ENCODE peak calls at places on chromosomes 12 and 14, in four cellular contexts. N is GM06990, G is AG04450, Z is brain microvascular endothelial cell. C is an unnamed sample.

GRCh38 chr14:91114079-91115065 is 499 bp downstream of the DGLUCY start:
- DNase-seq in G (no peak), N (peak; percentile 83), Z (peak; percentile 76), C (peak; percentile 32)

GRCh38 chr14:102390064-102390463 is 27.3 kb downstream of the TECPR2 start:
- DNase-seq in G (no peak), Z (no peak), N (no peak), C (no peak)

GRCh38 chr14:72023128-72024042 is 91.2 kb downstream of the RGS6 start:
- DNase-seq in Z (no peak), N (peak; percentile 53), G (no peak), C (no peak)

GRCh38 chr14:61544448-61545202 is 150.7 kb upstream of the HIF1A start:
- DNase-seq in G (no peak), Z (no peak), N (no peak), C (no peak)

GRCh38 chr12:12305568-12306300 is 38.9 kb upstream of the LRP6 start:
- DNase-seq in N (no peak), G (no peak), Z (no peak), C (no peak)

GRCh38 chr14:92586001-92586947 is 72.7 kb downstream of the RIN3 start:
- DNase-seq in Z (peak; percentile 90), G (peak; percentile 85), N (peak; percentile 46), C (no peak)

GRCh38 chr12:113762155-113762848 is 203.8 kb downstream of the RBM19 start:
- DNase-seq in N (no peak), G (no peak), Z (no peak), C (no peak)

GRCh38 chr12:50192908-50193307 is 25.7 kb upstream of the CERS5 start:
- DNase-seq in N (no peak), Z (no peak), G (peak; percentile 53), C (no peak)

GRCh38 chr14:59362533-59362932 is 102.6 kb downstream of the GPR135 start:
- DNase-seq in G (no peak), N (no peak), Z (peak; percentile 60), C (no peak)

GRCh38 chr14:85319998-85320397 is 209.9 kb upstream of the FLRT2 start:
- DNase-seq in G (no peak), N (no peak), Z (peak; percentile 26), C (no peak)

GRCh38 chr14:31529053-31529452 is 32.2 kb upstream of the NUBPL start:
- DNase-seq in N (no peak), Z (peak; percentile 26), G (no peak), C (no peak)

GRCh38 chr12:6956332-6956727 is 5.2 kb downstream of the PTPN6 start:
- DNase-seq in Z (no peak), N (no peak), G (no peak), C (no peak)

GRCh38 chr14:96638041-96638855 is 136.1 kb downstream of the PAPOLA start:
- DNase-seq in N (no peak), Z (no peak), G (no peak), C (no peak)

GRCh38 chr12:47767197-47767724 is 5.8 kb upstream of the SLC48A1 start:
- DNase-seq in N (no peak), Z (no peak), G (no peak), C (peak; percentile 76)

GRCh38 chr12:54145844-54146243 is 42.9 kb downstream of the SMUG1 start:
- DNase-seq in G (no peak), N (no peak), Z (no peak), C (no peak)

GRCh38 chr12:54146506-54147145 is 42.2 kb downstream of the SMUG1 start:
- DNase-seq in N (no peak), Z (no peak), G (no peak), C (no peak)

GRCh38 chr12:54147606-54148005 is 41.2 kb downstream of the SMUG1 start:
- DNase-seq in Z (no peak), G (no peak), N (no peak), C (no peak)

GRCh38 chr12:54147186-54147585 is 41.6 kb downstream of the SMUG1 start:
- DNase-seq in G (no peak), N (no peak), Z (no peak), C (no peak)

GRCh38 chr12:54148560-54149439 is 40.0 kb downstream of the SMUG1 start:
- DNase-seq in G (no peak), Z (no peak), N (no peak), C (no peak)
- H3K27me3 ChIP-seq in G (peaks cover 32% of the 10 kb centered on the region), Z (peaks cover 13% of the 10 kb centered on the region), N (no peaks in the 10 kb centered on the region), C (peaks cover 41% of the 10 kb centered on the region)

GRCh38 chr14:69543341-69544249 is 31.1 kb downstream of the CCDC177 start:
- DNase-seq in G (peak; percentile 69), N (no peak), Z (peak; percentile 88), C (no peak)

GRCh38 chr14:69542311-69542710 is 32.4 kb downstream of the CCDC177 start:
- DNase-seq in Z (no peak), N (no peak), G (no peak), C (no peak)

GRCh38 chr14:69548566-69548965 is 26.1 kb downstream of the CCDC177 start:
- DNase-seq in N (no peak), G (no peak), Z (no peak), C (no peak)

GRCh38 chr14:69553221-69553620 is 21.4 kb downstream of the CCDC177 start:
- DNase-seq in G (peak; percentile 16), Z (peak; percentile 51), N (no peak), C (no peak)

DNA sequence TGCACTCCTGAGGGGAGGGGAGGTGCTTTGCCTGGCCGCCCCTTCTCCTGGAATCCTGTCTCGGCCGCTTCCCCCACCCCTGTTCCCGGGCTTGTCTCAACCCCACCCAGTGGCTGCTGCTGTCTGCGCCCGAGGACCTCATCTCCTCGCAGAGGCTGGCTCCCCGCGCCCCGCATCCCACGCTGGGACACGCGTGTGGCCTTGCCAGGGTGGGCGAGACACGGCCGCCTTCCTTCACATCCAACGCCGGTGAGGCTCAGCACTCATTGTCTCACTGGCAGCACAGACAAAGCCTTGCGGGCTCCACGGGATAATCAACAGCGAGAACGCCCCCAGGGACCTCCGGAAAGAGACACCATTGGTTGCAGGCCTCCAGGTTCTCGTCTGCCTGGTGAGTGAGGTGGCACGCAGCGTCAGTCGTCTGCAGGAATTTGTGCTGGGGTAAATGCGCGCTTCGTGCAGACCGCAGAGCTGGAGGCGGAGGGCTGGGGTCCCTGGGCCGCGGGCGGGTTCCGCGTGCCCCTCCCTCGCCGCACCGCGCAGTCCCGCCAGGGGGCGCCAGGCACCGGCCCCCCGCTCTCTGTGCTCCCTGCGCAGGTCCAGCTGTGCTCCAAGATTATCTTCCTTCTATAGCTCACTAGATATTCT is 26.8 kb downstream of the CCDC177 start:
- DNase-seq in G (no peak), N (peak; percentile 18), Z (peak; percentile 14), C (no peak)
- TF ChIP-seq CTCF in G (peak; percentile 62), N (peak; percentile 42), Z (peak; percentile 64), C (peak; percentile 37)

DNA sequence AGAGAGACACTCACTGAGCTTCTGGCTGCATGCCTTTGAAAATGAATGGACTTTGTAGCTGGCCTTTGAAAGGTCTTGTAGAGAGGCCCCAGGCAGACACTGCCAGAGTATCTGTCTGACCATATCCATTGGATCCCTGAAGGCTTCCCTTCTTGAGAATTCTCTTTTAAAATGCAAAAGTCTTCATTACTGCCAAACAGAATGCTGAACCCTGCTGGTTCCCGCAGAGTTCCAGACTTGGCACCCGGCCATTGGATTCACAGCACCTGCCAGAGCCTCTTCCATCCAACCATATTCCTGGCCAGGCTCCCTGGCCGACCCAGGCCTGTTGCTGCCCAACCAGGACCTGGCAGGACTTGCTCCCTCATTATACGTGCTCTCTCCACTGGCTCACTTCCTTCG is 182.5 kb downstream of the GXYLT1 start:
- DNase-seq in G (no peak), Z (no peak), N (no peak), C (no peak)
- H3K27me3 ChIP-seq in G (no peaks in the 10 kb centered on the region), Z (no peaks in the 10 kb centered on the region), N (no peaks in the 10 kb centered on the region), C (no peaks in the 10 kb centered on the region)

DNA sequence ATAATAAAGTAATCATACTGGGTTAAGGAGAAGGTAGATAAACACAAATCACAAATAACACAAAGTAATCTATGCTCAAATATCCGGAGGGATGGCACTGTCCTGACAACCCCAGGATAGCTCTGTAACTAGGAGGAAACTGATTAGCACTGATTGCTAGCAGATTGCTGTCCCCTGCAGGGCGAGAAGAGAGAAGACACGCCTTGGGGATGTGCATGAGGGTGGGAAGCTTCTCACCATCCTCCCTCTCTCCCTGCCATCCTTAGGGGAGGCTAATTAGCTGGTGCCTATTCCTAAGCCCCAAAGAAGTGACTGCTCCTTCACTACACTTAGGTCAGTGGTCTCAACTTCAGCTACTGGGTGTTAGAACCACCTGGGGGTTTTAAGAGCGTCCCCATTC is 27.0 kb upstream of the TMEM260 start:
- DNase-seq in G (no peak), Z (no peak), N (no peak), C (no peak)
- TF ChIP-seq CTCF in G (no peak), Z (no peak), N (peak; percentile 11), C (no peak)

GRCh38 chr12:57766464-57767311 is at the start of gene CYP27B1:
- DNase-seq in N (no peak), Z (no peak), G (no peak), C (no peak)

GRCh38 chr12:57763881-57764661 is 2.8 kb downstream of the CYP27B1 start:
- DNase-seq in Z (no peak), N (no peak), G (no peak), C (no peak)

GRCh38 chr12:57765003-57765697 is 1.7 kb downstream of the CYP27B1 start:
- DNase-seq in Z (no peak), N (peak; percentile 55), G (no peak), C (peak; percentile 39)

GRCh38 chr12:57765698-57766463 is 997 bp downstream of the CYP27B1 start:
- DNase-seq in N (no peak), G (no peak), Z (no peak), C (no peak)

GRCh38 chr12:57764662-57765002 is 2.2 kb downstream of the CYP27B1 start:
- DNase-seq in G (no peak), Z (no peak), N (no peak), C (no peak)
- H3K27me3 ChIP-seq in G (peaks cover 40% of the 10 kb centered on the region), Z (peaks cover 27% of the 10 kb centered on the region), N (no peaks in the 10 kb centered on the region), C (peaks cover 31% of the 10 kb centered on the region)

DNA sequence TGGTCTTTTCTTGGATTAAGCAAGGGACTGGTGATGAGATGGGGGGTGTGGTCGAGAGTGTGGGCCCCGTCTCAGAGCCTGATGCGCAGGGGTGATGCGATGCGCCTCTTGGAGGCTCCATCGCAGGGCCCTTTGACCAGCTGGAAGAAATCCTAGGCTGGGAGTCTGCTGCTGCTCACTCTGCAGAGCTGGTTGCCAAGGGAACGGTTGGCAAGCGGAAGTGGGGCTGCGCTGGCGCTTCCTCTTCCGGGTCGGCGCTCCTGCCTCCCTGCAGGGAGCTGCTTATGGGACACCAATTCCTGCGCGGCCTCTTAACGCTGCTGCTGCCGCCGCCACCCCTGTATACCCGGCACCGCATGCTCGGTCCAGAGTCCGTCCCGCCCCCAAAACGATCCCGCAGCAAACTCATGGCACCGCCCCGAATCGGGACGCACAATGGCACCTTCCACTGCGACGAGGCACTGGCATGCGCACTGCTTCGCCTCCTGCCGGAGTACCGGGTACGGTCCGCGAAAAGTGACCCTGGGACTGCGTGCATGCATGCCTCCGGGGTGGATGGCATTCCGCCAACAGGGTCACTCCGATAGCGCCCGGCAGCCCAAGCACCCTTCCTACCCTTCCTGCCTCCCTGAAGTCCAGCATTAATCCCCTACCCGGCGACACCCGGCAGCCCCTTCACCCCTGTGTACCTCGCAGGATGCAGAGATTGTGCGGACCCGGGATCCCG is at the start of gene MYG1:
- DNase-seq in Z (peak; percentile 76), N (peak; percentile 88), G (no peak), C (peak; percentile 73)
- TF ChIP-seq CTCF in Z (peak; percentile 51), N (peak; percentile 26), G (peak; percentile 26), C (no peak)

DNA sequence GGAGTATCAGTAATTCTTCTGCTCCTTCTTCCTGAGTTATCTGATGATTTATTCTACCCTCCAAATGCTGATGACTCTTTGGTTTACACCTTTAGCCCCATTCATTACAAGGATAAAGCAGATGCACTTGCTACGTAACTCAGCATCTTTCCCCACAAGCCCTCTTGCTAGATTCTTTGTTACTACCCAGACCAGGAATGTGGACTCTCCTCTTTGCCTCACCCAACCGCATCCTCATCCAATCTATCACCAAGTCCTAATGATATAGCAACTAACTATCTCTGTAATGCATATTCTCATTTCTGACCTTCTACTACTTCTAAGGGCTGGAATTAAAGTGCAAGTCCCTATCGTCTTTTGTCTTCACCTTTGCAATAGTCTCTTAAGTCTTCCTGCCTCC is 9.2 kb downstream of the KRT1 start:
- DNase-seq in N (no peak), G (no peak), Z (no peak), C (no peak)
- H3K27me3 ChIP-seq in N (no peaks in the 10 kb centered on the region), G (peaks cover 6% of the 10 kb centered on the region), Z (peaks cover 3% of the 10 kb centered on the region), C (no peaks in the 10 kb centered on the region)